ENCODE peak calls at places on chromosome 2, in six cellular contexts. One of them, this sample, is unnamed.
A peak's percentile ranks its signal among the peaks of the same experiment; 100 is the strongest.

GRCh38 chr2:155908567-155908966 is 424.0 kb downstream of the NR4A2 start:
- DNase-seq in small intestine: no peak
- DNase-seq in activated T-cell treated with anti-CD3 and anti-CD28 coated beads, Interleukin-2, amount 50 U/mL, for 1 hour: no peak
- DNase-seq in RWPE1: no peak
- DNase-seq in body of pancreas: no peak
- DNase-seq in CD4-positive, alpha-beta T cell: no peak
- DNase-seq in this sample: no peak

GRCh38 chr2:73897934-73898333 is 5.1 kb downstream of the ACTG2 start:
- DNase-seq in CD4-positive, alpha-beta T cell: no peak
- DNase-seq in RWPE1: no peak
- DNase-seq in body of pancreas: no peak
- DNase-seq in activated T-cell treated with anti-CD3 and anti-CD28 coated beads, Interleukin-2, amount 50 U/mL, for 1 hour: no peak
- DNase-seq in small intestine: no peak
- DNase-seq in this sample: no peak

GRCh38 chr2:177543007-177543760 is 150.6 kb downstream of the AGPS start:
- DNase-seq in CD4-positive, alpha-beta T cell: no peak
- DNase-seq in small intestine: no peak
- DNase-seq in activated T-cell treated with anti-CD3 and anti-CD28 coated beads, Interleukin-2, amount 50 U/mL, for 1 hour: no peak
- DNase-seq in body of pancreas: peak; percentile 17
- DNase-seq in RWPE1: no peak
- DNase-seq in this sample: no peak

GRCh38 chr2:16315911-16316310 is 349.7 kb downstream of the CYRIA start:
- DNase-seq in RWPE1: no peak
- DNase-seq in activated T-cell treated with anti-CD3 and anti-CD28 coated beads, Interleukin-2, amount 50 U/mL, for 1 hour: no peak
- DNase-seq in small intestine: no peak
- DNase-seq in body of pancreas: no peak
- DNase-seq in CD4-positive, alpha-beta T cell: no peak
- DNase-seq in this sample: no peak

GRCh38 chr2:129006135-129006885 is 687.6 kb upstream of the HS6ST1 start:
- DNase-seq in activated T-cell treated with anti-CD3 and anti-CD28 coated beads, Interleukin-2, amount 50 U/mL, for 1 hour: no peak
- DNase-seq in small intestine: peak; percentile 22
- DNase-seq in RWPE1: no peak
- DNase-seq in CD4-positive, alpha-beta T cell: no peak
- DNase-seq in body of pancreas: peak; percentile 23
- DNase-seq in this sample: no peak

GRCh38 chr2:201696151-201696659 is 2.2 kb downstream of the MPP4 start:
- DNase-seq in RWPE1: peak; percentile 46
- DNase-seq in activated T-cell treated with anti-CD3 and anti-CD28 coated beads, Interleukin-2, amount 50 U/mL, for 1 hour: no peak
- DNase-seq in small intestine: no peak
- DNase-seq in body of pancreas: peak; percentile 5
- DNase-seq in CD4-positive, alpha-beta T cell: no peak
- DNase-seq in this sample: no peak

GRCh38 chr2:46878886-46879285 is 36.7 kb downstream of the MCFD2 start:
- DNase-seq in body of pancreas: peak; percentile 25
- DNase-seq in small intestine: no peak
- DNase-seq in RWPE1: no peak
- DNase-seq in CD4-positive, alpha-beta T cell: no peak
- DNase-seq in activated T-cell treated with anti-CD3 and anti-CD28 coated beads, Interleukin-2, amount 50 U/mL, for 1 hour: no peak
- DNase-seq in this sample: no peak

GRCh38 chr2:29192526-29192925 is 77.3 kb downstream of the CLIP4 start:
- DNase-seq in small intestine: no peak
- DNase-seq in body of pancreas: no peak
- DNase-seq in CD4-positive, alpha-beta T cell: no peak
- DNase-seq in RWPE1: no peak
- DNase-seq in activated T-cell treated with anti-CD3 and anti-CD28 coated beads, Interleukin-2, amount 50 U/mL, for 1 hour: no peak
- DNase-seq in this sample: no peak

GRCh38 chr2:98293003-98293402 is 53.3 kb upstream of the CNGA3 start:
- DNase-seq in RWPE1: no peak
- DNase-seq in body of pancreas: no peak
- DNase-seq in small intestine: no peak
- DNase-seq in activated T-cell treated with anti-CD3 and anti-CD28 coated beads, Interleukin-2, amount 50 U/mL, for 1 hour: no peak
- DNase-seq in CD4-positive, alpha-beta T cell: no peak
- DNase-seq in this sample: no peak

GRCh38 chr2:101119431-101119830 is 31.8 kb downstream of the TBC1D8 start:
- DNase-seq in body of pancreas: peak; percentile 86
- DNase-seq in small intestine: no peak
- DNase-seq in RWPE1: no peak
- DNase-seq in activated T-cell treated with anti-CD3 and anti-CD28 coated beads, Interleukin-2, amount 50 U/mL, for 1 hour: no peak
- DNase-seq in CD4-positive, alpha-beta T cell: no peak
- DNase-seq in this sample: no peak

GRCh38 chr2:70930371-70931329 is 5.0 kb upstream of the ATP6V1B1 start:
- DNase-seq in body of pancreas: no peak
- DNase-seq in small intestine: no peak
- DNase-seq in RWPE1: no peak
- DNase-seq in activated T-cell treated with anti-CD3 and anti-CD28 coated beads, Interleukin-2, amount 50 U/mL, for 1 hour: no peak
- DNase-seq in CD4-positive, alpha-beta T cell: no peak
- DNase-seq in this sample: peak; percentile 13

GRCh38 chr2:177171418-177171865 is 41.2 kb upstream of the HNRNPA3 start:
- DNase-seq in body of pancreas: peak; percentile 63
- DNase-seq in activated T-cell treated with anti-CD3 and anti-CD28 coated beads, Interleukin-2, amount 50 U/mL, for 1 hour: no peak
- DNase-seq in CD4-positive, alpha-beta T cell: no peak
- DNase-seq in RWPE1: no peak
- DNase-seq in small intestine: peak; percentile 62
- DNase-seq in this sample: peak; percentile 59

GRCh38 chr2:191049728-191050639 is 36.0 kb upstream of the STAT1 start:
- DNase-seq in body of pancreas: no peak
- DNase-seq in small intestine: no peak
- DNase-seq in CD4-positive, alpha-beta T cell: no peak
- DNase-seq in RWPE1: no peak
- DNase-seq in activated T-cell treated with anti-CD3 and anti-CD28 coated beads, Interleukin-2, amount 50 U/mL, for 1 hour: no peak
- DNase-seq in this sample: no peak

GRCh38 chr2:64650722-64651338 is 2.9 kb downstream of the SERTAD2 start:
- DNase-seq in body of pancreas: peak; percentile 67
- DNase-seq in small intestine: peak; percentile 90
- DNase-seq in RWPE1: no peak
- DNase-seq in activated T-cell treated with anti-CD3 and anti-CD28 coated beads, Interleukin-2, amount 50 U/mL, for 1 hour: no peak
- DNase-seq in CD4-positive, alpha-beta T cell: no peak
- DNase-seq in this sample: peak; percentile 85

GRCh38 chr2:212770240-212770639 is 231.6 kb upstream of the ERBB4 start:
- DNase-seq in small intestine: no peak
- DNase-seq in CD4-positive, alpha-beta T cell: no peak
- DNase-seq in activated T-cell treated with anti-CD3 and anti-CD28 coated beads, Interleukin-2, amount 50 U/mL, for 1 hour: no peak
- DNase-seq in body of pancreas: no peak
- DNase-seq in RWPE1: no peak
- DNase-seq in this sample: no peak

GRCh38 chr2:174971868-174972781 is 33.1 kb downstream of the CHN1 start:
- DNase-seq in CD4-positive, alpha-beta T cell: no peak
- DNase-seq in RWPE1: peak; percentile 77
- DNase-seq in small intestine: peak; percentile 92
- DNase-seq in activated T-cell treated with anti-CD3 and anti-CD28 coated beads, Interleukin-2, amount 50 U/mL, for 1 hour: no peak
- DNase-seq in body of pancreas: no peak
- DNase-seq in this sample: peak; percentile 68

GRCh38 chr2:152861349-152861942 is 143.0 kb downstream of the ARL6IP6 start:
- DNase-seq in RWPE1: peak; percentile 32
- DNase-seq in CD4-positive, alpha-beta T cell: no peak
- DNase-seq in small intestine: peak; percentile 45
- DNase-seq in activated T-cell treated with anti-CD3 and anti-CD28 coated beads, Interleukin-2, amount 50 U/mL, for 1 hour: no peak
- DNase-seq in body of pancreas: peak; percentile 36
- DNase-seq in this sample: peak; percentile 28

GRCh38 chr2:225040862-225041209 is 1.4 kb downstream of the DOCK10 start:
- DNase-seq in RWPE1: no peak
- DNase-seq in body of pancreas: no peak
- DNase-seq in small intestine: peak; percentile 7
- DNase-seq in activated T-cell treated with anti-CD3 and anti-CD28 coated beads, Interleukin-2, amount 50 U/mL, for 1 hour: peak; percentile 48
- DNase-seq in CD4-positive, alpha-beta T cell: no peak
- DNase-seq in this sample: peak; percentile 51

GRCh38 chr2:70498528-70498927 is 55.1 kb downstream of the TGFA start:
- DNase-seq in body of pancreas: no peak
- DNase-seq in activated T-cell treated with anti-CD3 and anti-CD28 coated beads, Interleukin-2, amount 50 U/mL, for 1 hour: no peak
- DNase-seq in RWPE1: no peak
- DNase-seq in CD4-positive, alpha-beta T cell: no peak
- DNase-seq in small intestine: no peak
- DNase-seq in this sample: no peak

GRCh38 chr2:174572556-174572955 is 25.0 kb downstream of the WIPF1 start:
- DNase-seq in RWPE1: no peak
- DNase-seq in activated T-cell treated with anti-CD3 and anti-CD28 coated beads, Interleukin-2, amount 50 U/mL, for 1 hour: no peak
- DNase-seq in body of pancreas: no peak
- DNase-seq in small intestine: no peak
- DNase-seq in CD4-positive, alpha-beta T cell: no peak
- DNase-seq in this sample: no peak

GRCh38 chr2:220104871-220105351 is 477.5 kb downstream of the SLC4A3 start:
- DNase-seq in body of pancreas: no peak
- DNase-seq in RWPE1: peak; percentile 23
- DNase-seq in activated T-cell treated with anti-CD3 and anti-CD28 coated beads, Interleukin-2, amount 50 U/mL, for 1 hour: no peak
- DNase-seq in small intestine: no peak
- DNase-seq in CD4-positive, alpha-beta T cell: no peak
- DNase-seq in this sample: no peak

GRCh38 chr2:38184964-38185603 is 109.1 kb upstream of the CYP1B1 start:
- DNase-seq in activated T-cell treated with anti-CD3 and anti-CD28 coated beads, Interleukin-2, amount 50 U/mL, for 1 hour: no peak
- DNase-seq in body of pancreas: no peak
- DNase-seq in CD4-positive, alpha-beta T cell: no peak
- DNase-seq in small intestine: no peak
- DNase-seq in RWPE1: peak; percentile 28
- DNase-seq in this sample: no peak

GRCh38 chr2:220736778-220737177 is 835.3 kb downstream of the EPHA4 start:
- DNase-seq in CD4-positive, alpha-beta T cell: no peak
- DNase-seq in small intestine: no peak
- DNase-seq in activated T-cell treated with anti-CD3 and anti-CD28 coated beads, Interleukin-2, amount 50 U/mL, for 1 hour: no peak
- DNase-seq in body of pancreas: no peak
- DNase-seq in RWPE1: no peak
- DNase-seq in this sample: no peak

GRCh38 chr2:132496566-132496965 is 80.0 kb downstream of the GPR39 start:
- DNase-seq in activated T-cell treated with anti-CD3 and anti-CD28 coated beads, Interleukin-2, amount 50 U/mL, for 1 hour: no peak
- DNase-seq in RWPE1: no peak
- DNase-seq in body of pancreas: no peak
- DNase-seq in small intestine: no peak
- DNase-seq in CD4-positive, alpha-beta T cell: no peak
- DNase-seq in this sample: no peak

GRCh38 chr2:176911-177310 is 86.9 kb downstream of the SH3YL1 start:
- DNase-seq in activated T-cell treated with anti-CD3 and anti-CD28 coated beads, Interleukin-2, amount 50 U/mL, for 1 hour: no peak
- DNase-seq in CD4-positive, alpha-beta T cell: no peak
- DNase-seq in RWPE1: peak; percentile 69
- DNase-seq in body of pancreas: no peak
- DNase-seq in small intestine: no peak
- DNase-seq in this sample: no peak

GRCh38 chr2:217430916-217431576 is 571.2 kb upstream of the TNP1 start:
- DNase-seq in RWPE1: no peak
- DNase-seq in body of pancreas: no peak
- DNase-seq in activated T-cell treated with anti-CD3 and anti-CD28 coated beads, Interleukin-2, amount 50 U/mL, for 1 hour: no peak
- DNase-seq in small intestine: no peak
- DNase-seq in CD4-positive, alpha-beta T cell: no peak
- DNase-seq in this sample: no peak

GRCh38 chr2:108933691-108934117 is 55.3 kb downstream of the EDAR start:
- DNase-seq in small intestine: peak; percentile 80
- DNase-seq in activated T-cell treated with anti-CD3 and anti-CD28 coated beads, Interleukin-2, amount 50 U/mL, for 1 hour: no peak
- DNase-seq in RWPE1: peak; percentile 48
- DNase-seq in CD4-positive, alpha-beta T cell: no peak
- DNase-seq in body of pancreas: no peak
- DNase-seq in this sample: peak; percentile 47

GRCh38 chr2:120013569-120014223 is 819 bp downstream of the EPB41L5 start:
- DNase-seq in RWPE1: peak; percentile 43
- DNase-seq in body of pancreas: peak; percentile 56
- DNase-seq in small intestine: peak; percentile 65
- DNase-seq in CD4-positive, alpha-beta T cell: no peak
- DNase-seq in activated T-cell treated with anti-CD3 and anti-CD28 coated beads, Interleukin-2, amount 50 U/mL, for 1 hour: no peak
- DNase-seq in this sample: peak; percentile 70

GRCh38 chr2:134924912-134925311 is 6.3 kb downstream of the CCNT2 start:
- DNase-seq in activated T-cell treated with anti-CD3 and anti-CD28 coated beads, Interleukin-2, amount 50 U/mL, for 1 hour: no peak
- DNase-seq in small intestine: peak; percentile 17
- DNase-seq in body of pancreas: no peak
- DNase-seq in RWPE1: no peak
- DNase-seq in CD4-positive, alpha-beta T cell: no peak
- DNase-seq in this sample: no peak

GRCh38 chr2:98473995-98474780 is 29.5 kb downstream of the INPP4A start:
- DNase-seq in body of pancreas: no peak
- DNase-seq in activated T-cell treated with anti-CD3 and anti-CD28 coated beads, Interleukin-2, amount 50 U/mL, for 1 hour: peak; percentile 16
- DNase-seq in small intestine: peak; percentile 39
- DNase-seq in CD4-positive, alpha-beta T cell: no peak
- DNase-seq in RWPE1: no peak
- DNase-seq in this sample: no peak

GRCh38 chr2:20185176-20186022 is 39.5 kb downstream of the SDC1 start:
- DNase-seq in RWPE1: no peak
- DNase-seq in activated T-cell treated with anti-CD3 and anti-CD28 coated beads, Interleukin-2, amount 50 U/mL, for 1 hour: no peak
- DNase-seq in small intestine: peak; percentile 54
- DNase-seq in CD4-positive, alpha-beta T cell: no peak
- DNase-seq in body of pancreas: peak; percentile 57
- DNase-seq in this sample: no peak

GRCh38 chr2:102520009-102520408 is 47.0 kb downstream of the SLC9A4 start:
- DNase-seq in small intestine: peak; percentile 57
- DNase-seq in RWPE1: peak; percentile 36
- DNase-seq in body of pancreas: peak; percentile 20
- DNase-seq in CD4-positive, alpha-beta T cell: no peak
- DNase-seq in activated T-cell treated with anti-CD3 and anti-CD28 coated beads, Interleukin-2, amount 50 U/mL, for 1 hour: no peak
- DNase-seq in this sample: peak; percentile 38

GRCh38 chr2:234858134-234858533 is 93.7 kb upstream of the SH3BP4 start:
- DNase-seq in CD4-positive, alpha-beta T cell: no peak
- DNase-seq in activated T-cell treated with anti-CD3 and anti-CD28 coated beads, Interleukin-2, amount 50 U/mL, for 1 hour: no peak
- DNase-seq in body of pancreas: no peak
- DNase-seq in RWPE1: no peak
- DNase-seq in small intestine: no peak
- DNase-seq in this sample: no peak

GRCh38 chr2:179460101-179460500 is 195.5 kb upstream of the SESTD1 start:
- DNase-seq in CD4-positive, alpha-beta T cell: no peak
- DNase-seq in small intestine: no peak
- DNase-seq in activated T-cell treated with anti-CD3 and anti-CD28 coated beads, Interleukin-2, amount 50 U/mL, for 1 hour: no peak
- DNase-seq in body of pancreas: no peak
- DNase-seq in RWPE1: no peak
- DNase-seq in this sample: no peak

GRCh38 chr2:74063486-74063885 is 78.8 kb downstream of the TET3 start:
- DNase-seq in small intestine: no peak
- DNase-seq in CD4-positive, alpha-beta T cell: no peak
- DNase-seq in RWPE1: no peak
- DNase-seq in body of pancreas: no peak
- DNase-seq in activated T-cell treated with anti-CD3 and anti-CD28 coated beads, Interleukin-2, amount 50 U/mL, for 1 hour: no peak
- DNase-seq in this sample: no peak

GRCh38 chr2:24824966-24825882 is 32.0 kb downstream of the CENPO start:
- DNase-seq in RWPE1: no peak
- DNase-seq in small intestine: no peak
- DNase-seq in CD4-positive, alpha-beta T cell: no peak
- DNase-seq in activated T-cell treated with anti-CD3 and anti-CD28 coated beads, Interleukin-2, amount 50 U/mL, for 1 hour: no peak
- DNase-seq in body of pancreas: no peak
- DNase-seq in this sample: peak; percentile 30

GRCh38 chr2:20304411-20304810 is 46.2 kb downstream of the PUM2 start:
- DNase-seq in RWPE1: no peak
- DNase-seq in body of pancreas: no peak
- DNase-seq in activated T-cell treated with anti-CD3 and anti-CD28 coated beads, Interleukin-2, amount 50 U/mL, for 1 hour: no peak
- DNase-seq in small intestine: no peak
- DNase-seq in CD4-positive, alpha-beta T cell: no peak
- DNase-seq in this sample: no peak

GRCh38 chr2:235669269-235669831 is 175.5 kb downstream of the AGAP1 start:
- DNase-seq in RWPE1: peak; percentile 49
- DNase-seq in small intestine: peak; percentile 78
- DNase-seq in CD4-positive, alpha-beta T cell: no peak
- DNase-seq in body of pancreas: peak; percentile 59
- DNase-seq in activated T-cell treated with anti-CD3 and anti-CD28 coated beads, Interleukin-2, amount 50 U/mL, for 1 hour: peak; percentile 42
- DNase-seq in this sample: peak; percentile 80

This sample was measured in colonic mucosa.